ENCODE peak calls at places on chromosome 5, in nine cellular contexts. T, H, V, F, U, C, L, Z and N are unnamed samples.

GRCh38 chr5:74149395-74149794 is 491.1 kb downstream of the ENC1 start:
- DNase-seq in T (no peak), H (peak), V (peak), F (peak), U (peak), C (peak), L (peak), Z (peak), N (no peak)

GRCh38 chr5:146447734-146448380 is 724 bp downstream of the TCERG1 start:
- DNase-seq in T (no peak), H (peak), V (no peak), F (peak), U (no peak), C (peak), L (peak), Z (no peak), N (no peak)

GRCh38 chr5:88556415-88556814 is 287.8 kb upstream of the TMEM161B start:
- DNase-seq in T (no peak), H (no peak), V (no peak), F (no peak), U (no peak), C (no peak), L (no peak), Z (no peak), N (no peak)

GRCh38 chr5:137563646-137564474 is 64.7 kb upstream of the SPOCK1 start:
- DNase-seq in T (peak), H (no peak), V (peak), F (peak), U (no peak), C (peak), L (peak), Z (no peak), N (no peak)

GRCh38 chr5:179805070-179805528 is 1.6 kb downstream of the MGAT4B start:
- DNase-seq in T (no peak), H (peak), V (no peak), F (no peak), U (peak), C (no peak), L (no peak), Z (peak), N (no peak)

GRCh38 chr5:135435467-135436330 is 11.4 kb downstream of the DCANP1 start:
- DNase-seq in T (no peak), H (no peak), V (no peak), F (no peak), U (no peak), C (no peak), L (no peak), Z (no peak), N (peak)

GRCh38 chr5:43854697-43855292 is 251.8 kb downstream of the NNT start:
- DNase-seq in T (no peak), H (no peak), V (no peak), F (no peak), U (no peak), C (peak), L (peak), Z (no peak), N (no peak)

GRCh38 chr5:32109236-32109635 is 64.9 kb downstream of the GOLPH3 start:
- DNase-seq in T (no peak), H (no peak), V (no peak), F (no peak), U (no peak), C (peak), L (peak), Z (no peak), N (no peak)

GRCh38 chr5:131745594-131746175 is 51.1 kb downstream of the FNIP1 start:
- DNase-seq in T (no peak), H (no peak), V (no peak), F (peak), U (no peak), C (peak), L (no peak), Z (no peak), N (no peak)

GRCh38 chr5:117888688-117889087 is 1099.7 kb downstream of the DTWD2 start:
- DNase-seq in T (no peak), H (no peak), V (no peak), F (peak), U (no peak), C (peak), L (peak), Z (no peak), N (peak)

GRCh38 chr5:157259699-157260098 is 6.2 kb upstream of the CYFIP2 start:
- DNase-seq in T (no peak), H (no peak), V (no peak), F (no peak), U (no peak), C (no peak), L (no peak), Z (no peak), N (no peak)

GRCh38 chr5:159340511-159340910 is 10.2 kb upstream of the IL12B start:
- DNase-seq in T (no peak), H (no peak), V (no peak), F (no peak), U (no peak), C (no peak), L (no peak), Z (no peak), N (no peak)

GRCh38 chr5:89524785-89525184 is 641.8 kb upstream of the MEF2C start:
- DNase-seq in T (no peak), H (no peak), V (no peak), F (no peak), U (no peak), C (no peak), L (no peak), Z (no peak), N (no peak)

GRCh38 chr5:43202380-43202779 is 10.4 kb downstream of the NIM1K start:
- DNase-seq in T (no peak), H (no peak), V (no peak), F (no peak), U (no peak), C (no peak), L (no peak), Z (no peak), N (no peak)

GRCh38 chr5:85395526-85395925 is 1010.8 kb upstream of the EDIL3 start:
- DNase-seq in T (no peak), H (no peak), V (no peak), F (no peak), U (no peak), C (no peak), L (no peak), Z (no peak), N (no peak)

GRCh38 chr5:14265574-14265973 is 122.4 kb downstream of the TRIO start:
- DNase-seq in T (no peak), H (no peak), V (no peak), F (peak), U (no peak), C (peak), L (peak), Z (no peak), N (no peak)

GRCh38 chr5:40649493-40650030 is 30.2 kb upstream of the PTGER4 start:
- DNase-seq in T (no peak), H (no peak), V (no peak), F (no peak), U (no peak), C (no peak), L (no peak), Z (no peak), N (no peak)

GRCh38 chr5:156819967-156820581 is 30.0 kb upstream of the PPP1R2B start:
- DNase-seq in T (no peak), H (peak), V (no peak), F (no peak), U (no peak), C (no peak), L (no peak), Z (no peak), N (no peak)

GRCh38 chr5:64165160-64165499 is 513 bp upstream of the RNF180 start:
- DNase-seq in T (no peak), H (no peak), V (no peak), F (no peak), U (no peak), C (no peak), L (no peak), Z (peak), N (no peak)

GRCh38 chr5:158194561-158194961 is 335.6 kb upstream of the CLINT1 start:
- DNase-seq in T (no peak), H (no peak), V (no peak), F (no peak), U (no peak), C (no peak), L (no peak), Z (no peak), N (no peak)

GRCh38 chr5:75055727-75056144 is 3.4 kb upstream of the GCNT4 start:
- DNase-seq in T (no peak), H (no peak), V (no peak), F (peak), U (no peak), C (peak), L (no peak), Z (no peak), N (no peak)

GRCh38 chr5:141945511-141946024 is 12.4 kb downstream of the PCDH12 start:
- DNase-seq in T (peak), H (no peak), V (no peak), F (no peak), U (no peak), C (peak), L (no peak), Z (no peak), N (no peak)

GRCh38 chr5:54837939-54838457 is 147.4 kb downstream of the ESM1 start:
- DNase-seq in T (no peak), H (no peak), V (no peak), F (no peak), U (no peak), C (no peak), L (no peak), Z (no peak), N (no peak)

GRCh38 chr5:145237843-145238242 is 597.3 kb downstream of the PRELID2 start:
- DNase-seq in T (no peak), H (peak), V (no peak), F (peak), U (no peak), C (peak), L (peak), Z (peak), N (peak)

GRCh38 chr5:139061274-139061673 is 136.9 kb downstream of the SIL1 start:
- DNase-seq in T (peak), H (no peak), V (no peak), F (peak), U (peak), C (peak), L (peak), Z (peak), N (no peak)

GRCh38 chr5:129771058-129771838 is 23.4 kb downstream of the MINAR2 start:
- DNase-seq in T (no peak), H (peak), V (no peak), F (peak), U (no peak), C (peak), L (peak), Z (peak), N (peak)

GRCh38 chr5:67215592-67216471 is 19.2 kb upstream of the CD180 start:
- DNase-seq in T (peak), H (peak), V (no peak), F (no peak), U (peak), C (peak), L (peak), Z (peak), N (peak)

GRCh38 chr5:960551-960950 is 48.1 kb upstream of the NKD2 start:
- DNase-seq in T (no peak), H (no peak), V (no peak), F (no peak), U (peak), C (no peak), L (no peak), Z (no peak), N (no peak)

GRCh38 chr5:53381-54174 is 38.4 kb upstream of the PLEKHG4B start:
- DNase-seq in T (no peak), H (peak), V (no peak), F (peak), U (peak), C (peak), L (no peak), Z (peak), N (peak)

GRCh38 chr5:95241-95980 is 3.4 kb downstream of the PLEKHG4B start:
- DNase-seq in T (no peak), H (no peak), V (no peak), F (no peak), U (no peak), C (no peak), L (no peak), Z (no peak), N (no peak)

GRCh38 chr5:51669095-51669494 is 285.8 kb downstream of the ISL1 start:
- DNase-seq in T (no peak), H (no peak), V (no peak), F (no peak), U (no peak), C (no peak), L (no peak), Z (no peak), N (no peak)

GRCh38 chr5:180786398-180787005 is 16.1 kb downstream of the MGAT1 start:
- DNase-seq in T (no peak), H (no peak), V (no peak), F (peak), U (peak), C (no peak), L (no peak), Z (no peak), N (no peak)

GRCh38 chr5:61808091-61808490 is 476.0 kb downstream of the ZSWIM6 start:
- DNase-seq in T (no peak), H (no peak), V (no peak), F (no peak), U (no peak), C (no peak), L (no peak), Z (no peak), N (no peak)

GRCh38 chr5:7857918-7858632 is 7.1 kb upstream of the CFAP90 start:
- DNase-seq in T (no peak), H (no peak), V (no peak), F (no peak), U (no peak), C (no peak), L (no peak), Z (no peak), N (no peak)

GRCh38 chr5:163696270-163696887 is 191.0 kb downstream of the MAT2B start:
- DNase-seq in T (no peak), H (peak), V (peak), F (peak), U (no peak), C (peak), L (peak), Z (peak), N (peak)

GRCh38 chr5:142364251-142365145 is 39.7 kb upstream of the SPRY4 start:
- DNase-seq in T (peak), H (peak), V (no peak), F (no peak), U (no peak), C (no peak), L (no peak), Z (no peak), N (no peak)

GRCh38 chr5:131413605-131414559 is 150.0 kb downstream of the CDC42SE2 start:
- DNase-seq in T (no peak), H (no peak), V (no peak), F (no peak), U (no peak), C (no peak), L (no peak), Z (no peak), N (peak)

GRCh38 chr5:14263700-14264099 is 120.6 kb downstream of the TRIO start:
- DNase-seq in T (no peak), H (no peak), V (no peak), F (no peak), U (no peak), C (no peak), L (no peak), Z (no peak), N (no peak)

GRCh38 chr5:5422819-5423515 is 490 bp downstream of the ICE1 start:
- DNase-seq in T (no peak), H (no peak), V (no peak), F (no peak), U (no peak), C (no peak), L (no peak), Z (no peak), N (no peak)

GRCh38 chr5:168947212-168947868 is 353.6 kb downstream of the SLIT3 start:
- DNase-seq in T (peak), H (peak), V (no peak), F (peak), U (no peak), C (peak), L (peak), Z (peak), N (peak)
- TF ChIP-seq CTCF in T (peak), H (peak), V (peak), F (peak), U (peak), C (peak), L (peak), Z (peak), N (peak)

DNA sequence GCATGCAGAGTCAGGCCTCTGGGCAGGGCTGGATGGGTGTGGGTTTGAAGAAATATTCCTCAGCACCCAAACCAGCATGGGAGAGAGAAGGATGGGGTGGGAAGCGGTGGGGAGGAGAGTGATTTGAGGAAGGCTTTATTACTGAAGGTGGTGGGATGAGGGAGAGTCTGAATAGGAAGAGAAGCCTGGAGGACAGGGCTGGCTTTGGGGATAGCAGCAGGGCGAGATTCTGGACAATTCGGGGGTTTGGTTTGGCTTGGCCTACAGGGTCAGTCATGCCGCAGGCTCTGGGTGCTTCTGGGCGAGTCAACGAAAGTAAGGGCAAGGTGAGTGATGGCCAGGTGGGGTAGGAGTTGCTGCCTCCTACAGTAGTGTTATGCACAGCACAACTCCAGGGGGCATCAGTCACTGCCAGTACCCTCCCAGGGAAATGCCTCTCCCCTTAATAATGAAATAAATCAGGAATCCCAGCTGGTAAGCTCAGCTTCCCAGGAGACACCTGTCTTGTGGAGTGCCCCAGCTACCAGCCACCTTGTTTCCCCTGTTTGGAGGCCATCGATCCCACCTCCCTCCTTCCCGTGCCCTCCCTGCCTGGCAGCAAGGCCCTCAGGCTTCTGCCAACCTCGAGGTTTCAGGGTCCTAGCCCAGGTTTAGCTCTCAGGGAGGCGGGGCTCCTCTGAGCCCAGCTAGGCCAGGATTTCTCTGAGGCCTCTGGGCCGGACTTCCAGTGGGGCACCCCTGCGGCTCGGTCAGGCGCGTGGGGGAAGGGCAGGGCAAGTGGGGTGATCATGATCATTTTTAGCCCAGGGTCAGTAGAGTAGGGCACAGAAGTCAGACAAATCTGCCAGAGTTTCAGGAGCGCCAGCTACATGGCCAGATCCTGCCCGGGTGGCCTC is 741 bp upstream of the NKX2-5 start:
- DNase-seq in T (peak), H (no peak), V (no peak), F (no peak), U (no peak), C (no peak), L (no peak), Z (no peak), N (no peak)
- TF ChIP-seq CTCF in T (peak), H (no peak), V (no peak), F (no peak), U (no peak), C (no peak), L (no peak), Z (no peak), N (no peak)

DNA sequence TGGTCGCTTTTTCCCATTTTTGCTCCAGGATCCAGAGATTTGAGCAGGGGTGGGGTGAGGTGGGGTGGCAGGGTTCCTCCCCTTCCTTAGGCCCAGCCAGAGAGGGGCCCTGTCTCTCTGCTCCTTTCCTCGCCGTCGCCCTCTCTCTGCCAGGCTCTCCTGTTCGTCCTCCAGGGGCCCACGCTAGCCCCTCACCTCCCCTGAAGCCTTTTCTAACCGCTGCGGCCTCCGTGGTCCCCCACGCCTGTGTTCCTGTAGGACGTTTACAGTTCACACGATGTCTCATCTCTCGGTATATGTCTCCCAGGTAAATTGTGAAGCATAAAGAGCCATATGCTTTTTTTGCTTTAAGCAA is 49.9 kb upstream of the ZNF366 start:
- DNase-seq in T (peak), H (no peak), V (no peak), F (no peak), U (no peak), C (no peak), L (no peak), Z (no peak), N (no peak)
- TF ChIP-seq CTCF in T (no peak), H (no peak), V (no peak), F (no peak), U (no peak), C (no peak), L (no peak), Z (no peak), N (no peak)

GRCh38 chr5:95647331-95647659 is 718 bp downstream of the RFESD start:
- DNase-seq in T (no peak), H (no peak), V (no peak), F (no peak), U (no peak), C (peak), L (peak), Z (no peak), N (no peak)

GRCh38 chr5:95644351-95645042 is 2.1 kb upstream of the RFESD start:
- DNase-seq in T (no peak), H (peak), V (no peak), F (peak), U (no peak), C (peak), L (peak), Z (peak), N (peak)

GRCh38 chr5:95647886-95648860 is 1.6 kb downstream of the RFESD start:
- DNase-seq in T (no peak), H (no peak), V (no peak), F (no peak), U (no peak), C (peak), L (peak), Z (no peak), N (peak)

GRCh38 chr5:95643152-95643551 is 3.4 kb upstream of the RFESD start:
- DNase-seq in T (no peak), H (no peak), V (no peak), F (no peak), U (no peak), C (no peak), L (no peak), Z (no peak), N (no peak)

DNA sequence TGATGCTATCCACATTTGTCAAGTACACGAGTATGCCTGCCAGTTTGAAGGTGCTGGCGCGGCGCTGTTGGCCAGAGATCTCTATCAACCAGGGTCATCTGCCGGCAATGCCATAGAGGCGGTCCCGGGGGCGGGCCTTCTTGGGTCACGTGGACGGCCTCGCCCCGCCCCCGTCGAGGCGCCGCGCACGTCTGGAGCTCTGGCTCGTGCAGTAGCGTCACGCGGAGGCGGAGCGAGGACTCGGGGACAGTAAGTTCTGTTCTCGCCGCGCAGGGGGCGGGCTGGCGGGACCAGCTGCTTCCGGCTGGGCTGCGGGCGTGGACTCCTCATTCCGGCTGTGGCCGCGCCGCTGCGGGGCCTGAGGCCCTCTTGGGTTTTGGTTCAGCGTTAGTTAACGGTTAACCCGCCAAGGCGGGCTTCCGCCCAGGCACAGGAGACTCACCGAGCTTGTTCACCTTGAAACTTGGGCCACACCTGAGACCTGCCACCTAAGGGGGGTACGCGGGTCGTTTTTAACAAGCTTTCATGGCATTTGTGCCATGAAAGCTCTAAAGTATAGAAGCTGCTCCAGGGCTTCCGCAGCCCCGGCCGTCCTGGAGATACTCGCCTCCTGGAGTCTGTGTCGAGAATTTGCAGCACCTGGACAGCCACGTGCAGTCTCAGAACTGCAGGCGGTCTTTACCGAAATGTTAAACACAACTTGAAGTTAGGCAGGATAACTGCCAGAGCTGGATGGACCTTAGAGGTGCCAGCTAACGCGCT is at the start of gene RFESD:
- DNase-seq in T (peak), H (peak), V (peak), F (peak), U (peak), C (peak), L (peak), Z (peak), N (peak)
- TF ChIP-seq CTCF in T (peak), H (no peak), V (peak), F (peak), U (no peak), C (no peak), L (peak), Z (no peak), N (no peak)